ENCODE peak calls at places on chromosomes 7 and 10, in nine cellular contexts. D is AG20443; V is H1; W is HT1080; E is naive thymus-derived CD8-positive, alpha-beta T cell; U is epithelial cell of esophagus; K is H54; S is central memory CD8-positive, alpha-beta T cell; G is WTC11. B is an unnamed sample.

GRCh38 chr10:24008164-24009066 is 200.5 kb upstream of the KIAA1217 start:
- DNase-seq in D (no peak), V (no peak), W (peak), E (no peak), U (peak), K (no peak), S (no peak), G (no peak), B (peak)

GRCh38 chr7:3309140-3309539 is 8.1 kb downstream of the SDK1 start:
- DNase-seq in D (no peak), V (no peak), W (peak), E (no peak), U (peak), K (no peak), S (no peak), G (no peak), B (peak)

GRCh38 chr7:104852386-104852785 is 161.6 kb upstream of the KMT2E start:
- DNase-seq in D (no peak), V (no peak), W (no peak), E (no peak), U (no peak), K (no peak), S (no peak), G (no peak), B (no peak)

GRCh38 chr10:102267748-102268147 is 22.4 kb downstream of the GBF1 start:
- DNase-seq in D (peak), V (no peak), W (peak), E (no peak), U (peak), K (peak), S (no peak), G (no peak), B (peak)

GRCh38 chr10:104077282-104078151 is 8.2 kb downstream of the COL17A1 start:
- DNase-seq in D (no peak), V (no peak), W (peak), E (no peak), U (no peak), K (no peak), S (no peak), G (peak), B (no peak)

GRCh38 chr10:99694171-99694570 is 34.9 kb downstream of the ENTPD7 start:
- DNase-seq in D (peak), V (no peak), W (no peak), E (no peak), U (peak), K (no peak), S (no peak), G (no peak), B (no peak)

GRCh38 chr7:121079425-121080169 is 91.1 kb downstream of the CPED1 start:
- DNase-seq in D (no peak), V (no peak), W (no peak), E (no peak), U (peak), K (no peak), S (no peak), G (no peak), B (peak)

GRCh38 chr10:86946215-86947170 is 10.9 kb downstream of the MMRN2 start:
- DNase-seq in D (no peak), V (no peak), W (no peak), E (no peak), U (no peak), K (no peak), S (no peak), G (peak), B (no peak)

GRCh38 chr7:30855936-30856335 is 55.7 kb upstream of the AQP1 start:
- DNase-seq in D (no peak), V (no peak), W (no peak), E (no peak), U (no peak), K (no peak), S (no peak), G (no peak), B (no peak)

GRCh38 chr7:29370531-29371314 is 176.1 kb downstream of the CHN2 start:
- DNase-seq in D (no peak), V (no peak), W (peak), E (no peak), U (peak), K (no peak), S (no peak), G (no peak), B (peak)

GRCh38 chr10:94439275-94439861 is 37.0 kb downstream of the TBC1D12 start:
- DNase-seq in D (peak), V (no peak), W (peak), E (no peak), U (peak), K (no peak), S (no peak), G (peak), B (peak)

GRCh38 chr7:73909996-73910395 is 49.0 kb downstream of the TMEM270 start:
- DNase-seq in D (no peak), V (no peak), W (no peak), E (no peak), U (no peak), K (no peak), S (no peak), G (no peak), B (no peak)

GRCh38 chr7:20217193-20217948 is at the start of gene MACC1:
- DNase-seq in D (no peak), V (peak), W (no peak), E (no peak), U (peak), K (no peak), S (peak), G (peak), B (peak)

GRCh38 chr7:33721895-33722294 is 183.4 kb upstream of the BMPER start:
- DNase-seq in D (no peak), V (no peak), W (no peak), E (no peak), U (no peak), K (no peak), S (no peak), G (no peak), B (no peak)

GRCh38 chr10:79185067-79185774 is 116.5 kb downstream of the ZMIZ1 start:
- DNase-seq in D (no peak), V (no peak), W (no peak), E (no peak), U (no peak), K (no peak), S (no peak), G (no peak), B (no peak)

GRCh38 chr7:80346704-80347103 is 165.2 kb downstream of the GNAT3 start:
- DNase-seq in D (peak), V (no peak), W (peak), E (no peak), U (peak), K (peak), S (no peak), G (no peak), B (peak)

GRCh38 chr10:125840955-125841354 is 17.6 kb downstream of the BCCIP start:
- DNase-seq in D (no peak), V (no peak), W (no peak), E (no peak), U (peak), K (no peak), S (no peak), G (no peak), B (peak)

GRCh38 chr7:80740778-80741545 is 102.5 kb downstream of the CD36 start:
- DNase-seq in D (peak), V (no peak), W (peak), E (no peak), U (no peak), K (no peak), S (no peak), G (no peak), B (peak)

GRCh38 chr10:9562001-9562505 is 1455.6 kb upstream of the CELF2 start:
- DNase-seq in D (no peak), V (no peak), W (no peak), E (no peak), U (peak), K (no peak), S (no peak), G (no peak), B (no peak)

GRCh38 chr7:155860840-155861479 is 48.7 kb upstream of the SHH start:
- DNase-seq in D (no peak), V (no peak), W (peak), E (no peak), U (peak), K (peak), S (no peak), G (no peak), B (peak)

GRCh38 chr7:77258593-77258992 is 59.0 kb upstream of the FGL2 start:
- DNase-seq in D (no peak), V (no peak), W (no peak), E (no peak), U (no peak), K (no peak), S (no peak), G (no peak), B (no peak)

GRCh38 chr7:7868245-7868899 is 100.2 kb upstream of the GLCCI1 start:
- DNase-seq in D (no peak), V (no peak), W (no peak), E (no peak), U (no peak), K (no peak), S (no peak), G (no peak), B (no peak)

GRCh38 chr7:1099637-1100036 is 11.7 kb downstream of the GPER1 start:
- DNase-seq in D (no peak), V (no peak), W (no peak), E (no peak), U (no peak), K (no peak), S (no peak), G (no peak), B (no peak)

GRCh38 chr7:55366461-55367138 is 1.5 kb downstream of the LANCL2 start:
- DNase-seq in D (no peak), V (no peak), W (no peak), E (no peak), U (peak), K (no peak), S (no peak), G (no peak), B (peak)

GRCh38 chr7:95540366-95540765 is 54.6 kb downstream of the ASB4 start:
- DNase-seq in D (no peak), V (no peak), W (no peak), E (no peak), U (no peak), K (no peak), S (no peak), G (no peak), B (no peak)

GRCh38 chr10:123009105-123009805 is 449 bp downstream of the ACADSB start:
- DNase-seq in D (peak), V (no peak), W (no peak), E (no peak), U (no peak), K (no peak), S (no peak), G (peak), B (peak)

GRCh38 chr10:11863353-11864105 is 40.4 kb downstream of the PROSER2 start:
- DNase-seq in D (no peak), V (no peak), W (no peak), E (no peak), U (no peak), K (no peak), S (peak), G (no peak), B (no peak)

GRCh38 chr7:122886357-122887081 is at the start of gene CADPS2:
- DNase-seq in D (peak), V (peak), W (peak), E (no peak), U (peak), K (peak), S (no peak), G (peak), B (peak)

GRCh38 chr7:15113752-15114151 is 211.2 kb upstream of the DGKB start:
- DNase-seq in D (no peak), V (no peak), W (peak), E (no peak), U (peak), K (no peak), S (no peak), G (no peak), B (peak)

GRCh38 chr10:52213511-52213831 is 100.6 kb upstream of the DKK1 start:
- DNase-seq in D (peak), V (peak), W (peak), E (no peak), U (peak), K (no peak), S (no peak), G (no peak), B (peak)

GRCh38 chr7:142809671-142810070 is 38.9 kb downstream of the PRSS2 start:
- DNase-seq in D (no peak), V (no peak), W (no peak), E (no peak), U (no peak), K (no peak), S (no peak), G (no peak), B (no peak)

GRCh38 chr7:124712017-124712416 is 53.6 kb downstream of the GPR37 start:
- DNase-seq in D (no peak), V (no peak), W (no peak), E (no peak), U (peak), K (no peak), S (no peak), G (no peak), B (no peak)

GRCh38 chr10:122190553-122190952 is 80.5 kb upstream of the BTBD16 start:
- DNase-seq in D (peak), V (no peak), W (no peak), E (no peak), U (no peak), K (no peak), S (no peak), G (no peak), B (no peak)

GRCh38 chr10:51272580-51272979 is 198.3 kb downstream of the PRKG1 start:
- DNase-seq in D (no peak), V (no peak), W (no peak), E (no peak), U (no peak), K (no peak), S (no peak), G (no peak), B (no peak)

GRCh38 chr10:6036861-6037321 is 25.3 kb downstream of the IL2RA start:
- DNase-seq in D (no peak), V (no peak), W (no peak), E (no peak), U (peak), K (no peak), S (no peak), G (no peak), B (no peak)

B was measured in MCF 10A.